ENCODE peak calls at places on chromosomes 12 and 14, in eight cellular contexts. L, T, V, P, F, E, O and K are unnamed samples.

GRCh38 chr12:89551747-89552146 is 25.9 kb upstream of the POC1B start:
- DNase-seq in T (no peak), L (no peak), E (no peak), P (no peak), V (no peak), O (no peak), F (no peak), K (no peak)

GRCh38 chr12:14635776-14636175 is 60.6 kb downstream of the GUCY2C start:
- DNase-seq in O (no peak), E (no peak), P (no peak), T (no peak), L (no peak), V (no peak), F (no peak), K (no peak)

GRCh38 chr12:93616584-93617101 is 44.2 kb downstream of the SOCS2 start:
- DNase-seq in T (peak; percentile 75), E (no peak), O (no peak), P (no peak), L (peak; percentile 56), F (no peak), V (no peak), K (no peak)

GRCh38 chr12:65875635-65876034 is 51.4 kb downstream of the HMGA2 start:
- DNase-seq in L (no peak), P (no peak), O (no peak), V (no peak), E (no peak), F (no peak), T (no peak), K (no peak)

GRCh38 chr12:48779869-48780268 is 9.0 kb downstream of the ADCY6 start:
- DNase-seq in F (no peak), P (no peak), T (no peak), L (no peak), E (no peak), V (no peak), O (no peak), K (no peak)

GRCh38 chr14:102088012-102088792 is 1.4 kb upstream of the HSP90AA1 start:
- DNase-seq in E (peak; percentile 51), V (peak; percentile 21), F (no peak), L (peak; percentile 77), P (peak; percentile 80), O (no peak), T (peak; percentile 84), K (no peak)

GRCh38 chr14:101061411-101062064 is 158.0 kb upstream of the RTL1 start:
- DNase-seq in O (no peak), T (no peak), V (no peak), L (no peak), F (no peak), E (no peak), P (peak; percentile 45), K (no peak)

GRCh38 chr12:31965090-31965489 is 5.9 kb downstream of the RESF1 start:
- DNase-seq in F (no peak), T (peak; percentile 52), E (no peak), O (no peak), L (no peak), V (no peak), P (no peak), K (no peak)

GRCh38 chr12:23670684-23671083 is 278.8 kb downstream of the SOX5 start:
- DNase-seq in L (no peak), O (no peak), F (no peak), T (no peak), P (no peak), E (no peak), V (no peak), K (no peak)

GRCh38 chr12:113194971-113195391 is 9.5 kb downstream of the RITA1 start:
- DNase-seq in T (no peak), P (no peak), O (no peak), L (no peak), F (peak; percentile 46), E (no peak), V (no peak), K (no peak)

GRCh38 chr12:6608592-6609311 is 1.6 kb upstream of the CHD4 start:
- DNase-seq in V (no peak), T (peak; percentile 47), E (no peak), P (peak; percentile 81), L (no peak), F (no peak), O (peak; percentile 68), K (no peak)

GRCh38 chr12:95848575-95849388 is 10.0 kb upstream of the SNRPF start:
- DNase-seq in F (peak; percentile 47), L (no peak), E (peak; percentile 55), V (no peak), O (peak; percentile 51), T (peak; percentile 56), P (no peak), K (no peak)

GRCh38 chr12:132243596-132244289 is 85.6 kb downstream of the GALNT9 start:
- DNase-seq in V (no peak), O (peak; percentile 6), F (no peak), E (no peak), P (peak; percentile 64), L (no peak), T (peak; percentile 55), K (no peak)

GRCh38 chr14:64834965-64835364 is 44.7 kb downstream of the SPTB start:
- DNase-seq in L (no peak), T (no peak), E (no peak), F (no peak), O (no peak), V (no peak), P (no peak), K (no peak)
- H3K4me1 ChIP-seq in L (peaks cover 4% of the 10 kb centered on the region), T (no peaks in the 10 kb centered on the region), E (no peaks in the 10 kb centered on the region), F (no peaks in the 10 kb centered on the region), O (peaks cover 5% of the 10 kb centered on the region), V (no peaks in the 10 kb centered on the region), P (no peaks in the 10 kb centered on the region), K (no peaks in the 10 kb centered on the region)

DNA sequence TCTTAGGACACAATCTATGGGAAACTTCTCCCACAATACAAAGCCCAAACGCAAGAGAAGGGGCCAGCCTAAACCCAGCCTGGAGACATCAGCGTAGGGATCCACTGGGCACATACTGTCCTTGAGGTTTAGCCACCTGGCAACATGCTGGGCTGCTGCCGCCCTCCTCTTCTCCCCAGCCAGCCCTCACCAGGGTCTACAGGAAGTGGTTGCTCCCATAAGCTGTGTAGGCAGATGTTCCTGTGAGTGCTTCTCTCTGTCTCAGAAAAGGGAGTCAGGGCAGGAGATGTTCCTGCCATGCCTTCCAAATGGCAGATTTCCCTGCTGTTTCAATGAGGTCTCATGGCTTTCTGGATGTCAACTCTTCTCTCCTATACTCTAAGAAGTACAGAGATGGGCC is 241.4 kb downstream of the PCNX1 start:
- DNase-seq in E (no peak), P (no peak), T (no peak), L (no peak), F (no peak), V (no peak), O (no peak), K (no peak)
- H3K4me3 ChIP-seq in E (no peak overlapping the region), P (no peak overlapping the region), T (no peak overlapping the region), L (no peak overlapping the region), F (no peak overlapping the region), V (no peak overlapping the region), O (no peak overlapping the region), K (no peak overlapping the region)

GRCh38 chr12:120709976-120710804 is at the start of gene UNC119B:
- DNase-seq in E (peak; percentile 58), O (no peak), L (peak; percentile 82), P (peak; percentile 73), T (peak; percentile 83), F (peak; percentile 96), V (no peak), K (no peak)
- TF ChIP-seq POLR2AphosphoS5 in E (peak; percentile 33), O (peak; percentile 61), L (no peak), P (peak; percentile 79), T (peak; percentile 82), F (peak; percentile 56), V (no peak), K (no peak)

DNA sequence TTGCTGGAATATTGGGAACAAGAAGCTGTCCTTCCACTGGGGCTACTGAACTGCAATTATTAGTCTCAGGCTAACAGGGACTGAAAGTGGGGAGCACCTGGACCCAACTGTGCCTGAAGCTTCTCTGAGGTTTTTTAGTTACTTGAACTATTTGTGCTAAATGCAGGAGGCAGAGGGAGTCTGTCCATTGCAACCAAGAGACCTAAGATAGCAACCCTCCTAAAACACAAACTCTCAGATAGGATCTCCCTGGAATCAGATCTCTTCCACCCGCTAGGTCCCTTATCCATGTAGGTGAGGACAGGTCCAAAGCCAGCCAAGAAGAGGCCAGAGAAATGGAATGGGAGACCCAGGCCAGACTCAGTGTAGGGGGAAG is 58.1 kb downstream of the NCOR2 start:
- DNase-seq in T (no peak), L (no peak), P (no peak), V (no peak), F (no peak), E (no peak), O (no peak), K (no peak)
- H3K4me1 ChIP-seq in T (peaks cover 58% of the 10 kb centered on the region), L (peaks cover 83% of the 10 kb centered on the region), P (peaks cover 99% of the 10 kb centered on the region), V (peaks cover 11% of the 10 kb centered on the region), F (peaks cover 92% of the 10 kb centered on the region), E (peaks cover 95% of the 10 kb centered on the region), O (peaks cover 52% of the 10 kb centered on the region), K (peaks cover 100% of the 10 kb centered on the region)

GRCh38 chr12:3515506-3515905 is 24.5 kb downstream of the PRMT8 start:
- DNase-seq in P (no peak), L (no peak), V (no peak), T (no peak), O (no peak), E (no peak), F (no peak), K (peak; percentile 67)
- H3K4me3 ChIP-seq in P (no peak overlapping the region), L (no peak overlapping the region), V (no peak overlapping the region), T (no peak overlapping the region), O (no peak overlapping the region), E (no peak overlapping the region), F (no peak overlapping the region), K (no peak overlapping the region)